ENCODE peak calls at places on chromosomes 7 and 10, in nine cellular contexts. V, F, Q, C, G, W, O, M and I are unnamed samples.

GRCh38 chr7:50331564-50332208 is 27.2 kb downstream of the IKZF1 start:
- DNase-seq in V (no peak), F (no peak), Q (no peak), C (no peak), G (no peak), W (no peak), O (no peak), M (no peak), I (peak)

GRCh38 chr7:151687523-151688235 is 168.0 kb upstream of the RHEB start:
- DNase-seq in V (peak), F (peak), Q (peak), C (peak), G (peak), W (peak), O (peak), M (peak), I (peak)

GRCh38 chr7:135741905-135742304 is 6.7 kb downstream of the FAM180A start:
- DNase-seq in V (no peak), F (no peak), Q (peak), C (no peak), G (no peak), W (no peak), O (no peak), M (no peak), I (no peak)

GRCh38 chr10:76172020-76172419 is 740.6 kb downstream of the LRMDA start:
- DNase-seq in V (no peak), F (no peak), Q (no peak), C (no peak), G (no peak), W (no peak), O (no peak), M (no peak), I (no peak)

GRCh38 chr10:131021246-131021895 is 290.1 kb downstream of the TCERG1L start:
- DNase-seq in V (no peak), F (no peak), Q (no peak), C (no peak), G (no peak), W (no peak), O (no peak), M (no peak), I (no peak)

GRCh38 chr7:142194201-142194600 is 63.7 kb downstream of the PRSS58 start:
- DNase-seq in V (no peak), F (no peak), Q (no peak), C (no peak), G (no peak), W (peak), O (no peak), M (no peak), I (peak)

GRCh38 chr10:47027108-47027811 is 116.0 kb downstream of the PTPN20 start:
- DNase-seq in V (peak), F (no peak), Q (no peak), C (peak), G (no peak), W (no peak), O (no peak), M (no peak), I (no peak)

GRCh38 chr10:43225787-43226153 is 41.1 kb downstream of the RASGEF1A start:
- DNase-seq in V (peak), F (no peak), Q (no peak), C (peak), G (no peak), W (no peak), O (no peak), M (no peak), I (no peak)

GRCh38 chr10:13402016-13402415 is 53.9 kb upstream of the SEPHS1 start:
- DNase-seq in V (no peak), F (no peak), Q (no peak), C (no peak), G (no peak), W (no peak), O (no peak), M (no peak), I (no peak)

GRCh38 chr10:3820255-3820654 is 35.2 kb upstream of the KLF6 start:
- DNase-seq in V (no peak), F (no peak), Q (peak), C (no peak), G (peak), W (no peak), O (no peak), M (no peak), I (peak)

GRCh38 chr7:108211382-108212201 is 81.4 kb upstream of the LAMB4 start:
- DNase-seq in V (no peak), F (peak), Q (peak), C (no peak), G (peak), W (peak), O (no peak), M (peak), I (peak)

GRCh38 chr7:94183289-94183749 is 179.2 kb upstream of the BET1 start:
- DNase-seq in V (no peak), F (peak), Q (peak), C (peak), G (peak), W (peak), O (peak), M (peak), I (peak)

GRCh38 chr10:62732841-62733653 is 71.5 kb upstream of the ADO start:
- DNase-seq in V (no peak), F (peak), Q (peak), C (peak), G (peak), W (peak), O (no peak), M (no peak), I (peak)

GRCh38 chr7:33806284-33807157 is 98.8 kb upstream of the BMPER start:
- DNase-seq in V (no peak), F (peak), Q (peak), C (no peak), G (peak), W (peak), O (no peak), M (peak), I (peak)

GRCh38 chr10:63987212-63987611 is 466.0 kb downstream of the REEP3 start:
- DNase-seq in V (no peak), F (no peak), Q (no peak), C (no peak), G (no peak), W (no peak), O (no peak), M (no peak), I (no peak)
- TF ChIP-seq CTCF in V (no peak), F (no peak), Q (peak), C (no peak), G (no peak), W (no peak), O (no peak), M (no peak), I (no peak)

GRCh38 chr10:101031796-101032636 is 982 bp downstream of the SFXN3 start:
- DNase-seq in V (peak), F (peak), Q (peak), C (peak), G (peak), W (peak), O (peak), M (no peak), I (no peak)
- TF ChIP-seq CTCF in V (no peak), F (no peak), Q (peak), C (no peak), G (no peak), W (no peak), O (no peak), M (no peak), I (no peak)

GRCh38 chr7:44490351-44491200 is at the start of gene NUDCD3:
- DNase-seq in V (peak), F (peak), Q (peak), C (peak), G (peak), W (peak), O (peak), M (peak), I (peak)
- TF ChIP-seq CTCF in V (no peak), F (no peak), Q (peak), C (peak), G (no peak), W (no peak), O (no peak), M (peak), I (peak)

GRCh38 chr7:45178241-45179225 is 20.9 kb downstream of the RAMP3 start:
- DNase-seq in V (no peak), F (no peak), Q (no peak), C (peak), G (no peak), W (no peak), O (peak), M (no peak), I (no peak)
- TF ChIP-seq CTCF in V (no peak), F (no peak), Q (no peak), C (no peak), G (no peak), W (no peak), O (no peak), M (peak), I (no peak)

GRCh38 chr7:146150153-146150552 is 33.6 kb downstream of the CNTNAP2 start:
- DNase-seq in V (no peak), F (peak), Q (peak), C (no peak), G (peak), W (no peak), O (no peak), M (no peak), I (peak)
- TF ChIP-seq CTCF in V (no peak), F (no peak), Q (no peak), C (no peak), G (no peak), W (no peak), O (no peak), M (no peak), I (no peak)